ENCODE peak calls at places on chromosomes 6 and 20, in four cellular contexts. C is upper lobe of right lung, M is AG09319, V is BE2C. E is an unnamed sample.

GRCh38 chr6:157483770-157484169 is 102.8 kb downstream of the ZDHHC14 start:
- DNase-seq in V (no peak), C (no peak), M (no peak), E (no peak)

GRCh38 chr6:76120302-76120701 is 47.8 kb upstream of the IMPG1 start:
- DNase-seq in C (no peak), M (no peak), V (no peak), E (no peak)

GRCh38 chr20:36093025-36093803 is 61.3 kb upstream of the EPB41L1 start:
- DNase-seq in V (peak), C (peak), M (no peak), E (peak)

GRCh38 chr20:47058236-47058635 is 163.6 kb downstream of the EYA2 start:
- DNase-seq in V (no peak), C (no peak), M (no peak), E (no peak)

GRCh38 chr20:16007978-16008377 is 565.3 kb downstream of the KIF16B start:
- DNase-seq in C (no peak), M (no peak), V (no peak), E (no peak)

GRCh38 chr6:52375780-52376556 is 14.0 kb downstream of the PAQR8 start:
- DNase-seq in M (no peak), C (no peak), V (no peak), E (no peak)

GRCh38 chr20:64146936-64147451 is 17.3 kb upstream of the MYT1 start:
- DNase-seq in M (no peak), V (no peak), C (peak), E (no peak)

GRCh38 chr6:41200296-41200900 is 551 bp downstream of the TREML2 start:
- DNase-seq in M (no peak), C (no peak), V (no peak), E (no peak)

GRCh38 chr6:139693735-139694134 is 319.3 kb upstream of the CITED2 start:
- DNase-seq in M (no peak), C (no peak), V (no peak), E (no peak)

GRCh38 chr6:137519629-137520176 is 25.5 kb upstream of the OLIG3 start:
- DNase-seq in C (no peak), M (no peak), V (no peak), E (no peak)

GRCh38 chr20:20210327-20210726 is 157.6 kb upstream of the INSM1 start:
- DNase-seq in C (no peak), V (peak), M (no peak), E (no peak)

GRCh38 chr6:19749722-19750121 is 87.4 kb upstream of the ID4 start:
- DNase-seq in C (no peak), V (no peak), M (no peak), E (no peak)

GRCh38 chr6:15303162-15303919 is 57.5 kb downstream of the JARID2 start:
- DNase-seq in V (no peak), M (no peak), C (no peak), E (no peak)

GRCh38 chr6:158283304-158284005 is 28.8 kb upstream of the TULP4 start:
- DNase-seq in M (no peak), V (no peak), C (no peak), E (peak)

GRCh38 chr6:88211446-88211845 is 45.3 kb upstream of the CNR1 start:
- DNase-seq in V (no peak), M (no peak), C (no peak), E (no peak)

GRCh38 chr6:90645634-90646033 is 58.8 kb upstream of the MAP3K7 start:
- DNase-seq in M (no peak), V (no peak), C (no peak), E (no peak)

GRCh38 chr20:44997668-44998067 is 31.4 kb downstream of the STK4 start:
- DNase-seq in V (no peak), M (no peak), C (no peak), E (no peak)

GRCh38 chr6:45727824-45728449 is 287.7 kb downstream of the CLIC5 start:
- DNase-seq in C (no peak), M (no peak), V (no peak), E (no peak)

GRCh38 chr6:44556046-44556445 is 168.5 kb downstream of the CDC5L start:
- DNase-seq in V (peak), C (no peak), M (no peak), E (no peak)

GRCh38 chr6:54633601-54634000 is 213.0 kb upstream of the FAM83B start:
- DNase-seq in M (no peak), V (no peak), C (no peak), E (no peak)

GRCh38 chr20:1463971-1464570 is 2.6 kb downstream of the NSFL1C start:
- DNase-seq in C (no peak), V (no peak), M (no peak), E (no peak)

GRCh38 chr6:5276596-5276995 is 15.3 kb downstream of the FARS2 start:
- DNase-seq in V (no peak), C (no peak), M (no peak), E (no peak)

GRCh38 chr6:20868397-20869185 is 334.3 kb downstream of the CDKAL1 start:
- DNase-seq in C (no peak), V (peak), M (no peak), E (no peak)

GRCh38 chr6:132671295-132671694 is 12.3 kb upstream of the TAAR1 start:
- DNase-seq in M (no peak), V (no peak), C (no peak), E (no peak)

GRCh38 chr6:21808045-21808470 is 214.5 kb downstream of the SOX4 start:
- DNase-seq in C (no peak), M (peak), V (no peak), E (peak)

GRCh38 chr6:31293343-31293742 is 21.5 kb upstream of the HLA-C start:
- DNase-seq in C (no peak), V (no peak), M (no peak), E (peak)

GRCh38 chr20:63974402-63975200 is 4.8 kb downstream of the SAMD10 start:
- DNase-seq in C (peak), M (no peak), V (no peak), E (no peak)

GRCh38 chr6:111591901-111592461 is 13.7 kb downstream of the TRAF3IP2 start:
- DNase-seq in V (no peak), M (peak), C (no peak), E (no peak)

GRCh38 chr20:25310921-25311728 is 63.2 kb downstream of the PYGB start:
- DNase-seq in M (no peak), V (no peak), C (peak), E (no peak)

GRCh38 chr6:34745277-34746103 is 11.8 kb upstream of the SNRPC start:
- DNase-seq in C (no peak), V (peak), M (no peak), E (no peak)

GRCh38 chr20:2692036-2692885 is at the start of gene EBF4:
- DNase-seq in V (peak), M (no peak), C (no peak), E (peak)

GRCh38 chr20:49367113-49367512 is 89.3 kb upstream of the ZNFX1 start:
- DNase-seq in C (no peak), V (peak), M (no peak), E (no peak)

GRCh38 chr6:36229223-36229622 is 32.7 kb downstream of the BRPF3 start:
- DNase-seq in C (no peak), M (no peak), V (no peak), E (no peak)

GRCh38 chr6:90860822-90861601 is 274.1 kb upstream of the MAP3K7 start:
- DNase-seq in C (no peak), V (no peak), M (no peak), E (no peak)

GRCh38 chr6:147752686-147753418 is 244.4 kb downstream of the SAMD5 start:
- DNase-seq in V (no peak), C (no peak), M (peak), E (no peak)
- TF ChIP-seq CTCF in V (no peak), C (no peak), M (no peak), E (no peak)

DNA sequence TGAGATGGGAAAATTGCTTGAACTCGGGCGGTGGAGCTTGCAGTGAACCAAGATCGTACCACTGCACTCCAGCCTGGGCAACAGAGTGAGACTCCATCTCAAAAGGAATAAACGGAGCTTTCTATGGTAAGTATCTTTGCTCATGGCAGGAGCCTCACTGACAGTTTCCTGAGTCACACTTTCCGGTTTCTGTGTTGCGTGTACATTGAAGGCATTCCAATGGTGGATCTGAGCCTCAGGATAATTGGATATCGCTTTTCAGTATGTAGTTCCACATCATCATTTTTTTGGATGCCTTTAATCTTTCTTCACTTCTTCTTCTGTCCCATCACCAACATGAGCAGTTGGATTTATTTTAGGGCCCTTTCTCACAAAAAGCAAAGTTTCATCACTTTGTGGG is 28.6 kb upstream of the GTSF1L start:
- DNase-seq in V (no peak), C (no peak), M (no peak), E (no peak)
- TF ChIP-seq CTCF in V (no peak), C (no peak), M (no peak), E (no peak)

GRCh38 chr20:33687370-33687915 is 1.3 kb upstream of the E2F1 start:
- DNase-seq in C (no peak), M (no peak), V (no peak), E (no peak)

GRCh38 chr20:33685328-33686007 is 717 bp downstream of the E2F1 start:
- DNase-seq in V (peak), C (no peak), M (no peak), E (no peak)

GRCh38 chr20:33684533-33685327 is 1.5 kb downstream of the E2F1 start:
- DNase-seq in M (no peak), C (no peak), V (peak), E (peak)

GRCh38 chr20:33686984-33687366 is 790 bp upstream of the E2F1 start:
- DNase-seq in V (no peak), C (no peak), M (no peak), E (no peak)

DNA sequence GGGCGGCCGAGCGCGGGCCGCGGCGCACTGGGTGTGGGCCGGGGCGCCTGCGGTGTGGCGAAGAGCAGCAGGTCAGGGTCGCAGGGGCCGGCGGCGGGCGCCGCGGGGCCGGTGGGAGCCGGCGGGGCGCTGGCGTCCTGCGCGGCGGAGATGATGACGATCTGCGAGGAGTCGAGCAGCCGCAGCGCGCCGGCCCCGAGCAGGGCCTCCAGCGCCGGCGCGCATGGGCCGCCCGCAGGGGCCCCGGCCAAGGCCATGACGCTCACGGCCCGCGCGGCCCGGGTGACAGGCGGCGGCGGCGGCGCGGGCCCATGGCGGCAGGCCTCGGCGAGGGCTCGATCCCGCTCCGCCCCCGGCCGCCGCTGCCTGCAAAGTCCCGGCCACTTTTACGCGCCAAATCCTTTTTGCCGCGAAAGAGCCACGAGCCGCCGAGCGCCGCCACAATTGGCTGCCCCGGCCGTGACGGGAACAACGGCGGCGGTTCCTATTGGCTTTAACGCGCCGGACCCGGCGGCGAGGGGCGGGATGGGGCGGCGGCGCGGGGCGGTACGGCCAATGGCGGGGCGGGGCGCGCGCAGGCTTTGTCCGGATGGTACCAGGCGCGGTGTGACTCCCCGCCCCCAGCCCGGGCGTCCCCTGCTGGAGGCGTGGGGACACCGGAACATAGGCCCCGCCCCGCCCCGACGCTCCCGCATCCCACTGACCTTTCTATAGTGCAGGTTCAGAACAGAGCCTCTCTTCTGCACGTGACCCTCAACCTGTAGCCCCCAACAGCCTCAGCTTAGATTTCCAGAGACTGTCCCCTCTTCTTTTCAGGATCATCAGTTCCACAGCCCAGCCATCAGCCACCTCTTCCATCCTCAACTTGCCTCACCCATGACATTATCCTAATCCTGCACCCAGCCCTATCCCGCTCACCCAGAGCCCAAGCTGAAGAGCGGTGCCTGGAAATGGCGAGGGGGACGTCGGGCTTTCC is at the start of gene E2F1:
- DNase-seq in M (peak), V (peak), C (peak), E (peak)
- TF ChIP-seq CTCF in M (peak), V (peak), C (peak), E (no peak)

DNA sequence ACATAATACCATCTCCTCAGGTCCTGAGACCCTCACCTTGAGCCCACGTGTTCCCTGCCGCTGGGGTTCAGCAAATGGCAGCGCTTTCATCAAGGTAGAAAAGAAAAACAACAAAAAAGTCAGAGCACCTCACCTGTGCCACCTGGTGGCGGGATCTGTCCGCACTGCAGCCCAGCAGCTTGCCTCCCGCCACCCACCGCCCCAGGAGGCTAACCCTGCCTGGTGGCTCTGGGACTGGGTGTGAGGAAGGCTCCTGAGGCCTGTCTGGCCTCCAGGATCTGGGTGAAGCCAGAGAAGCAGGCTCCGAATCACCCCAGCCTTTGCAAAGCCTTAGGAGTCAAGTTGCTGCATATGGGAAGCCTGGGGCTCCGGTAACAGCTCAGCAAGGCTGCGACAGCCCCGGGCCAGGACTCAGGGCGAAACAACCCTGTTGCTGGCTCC is 270.8 kb downstream of the BMP7 start:
- DNase-seq in C (no peak), M (no peak), V (peak), E (peak)
- TF ChIP-seq CTCF in C (peak), M (peak), V (peak), E (peak)

GRCh38 chr6:153059757-153060156 is 57.2 kb upstream of the MTRF1L start:
- DNase-seq in M (no peak), C (no peak), V (no peak), E (no peak)
- TF ChIP-seq CTCF in M (peak), C (no peak), V (peak), E (no peak)